ENCODE peak calls at places on chromosomes 13 and 19, in six cellular contexts. G is cardiac fibroblast, O is body of pancreas, A is uterus, B is tibial nerve, M is fibroblast of lung. Z is an unnamed sample.

GRCh38 chr19:27773318-27774094 is 1439.4 kb downstream of the UQCRFS1 start:
- DNase-seq in G (no peak), O (no peak), A (no peak), B (no peak), M (no peak), Z (no peak)

GRCh38 chr19:55042344-55042678 is 4.2 kb upstream of the GP6 start:
- DNase-seq in G (no peak), O (no peak), A (no peak), B (no peak), M (no peak), Z (no peak)

GRCh38 chr13:113729329-113730019 is 29.6 kb upstream of the TMEM255B start:
- DNase-seq in G (no peak), O (no peak), A (no peak), B (no peak), M (no peak), Z (no peak)

GRCh38 chr19:47613165-47614146 is 4.5 kb downstream of the BICRA start:
- DNase-seq in G (peak), O (no peak), A (no peak), B (no peak), M (peak), Z (no peak)

GRCh38 chr13:21481359-21481758 is 22.3 kb upstream of the ZDHHC20 start:
- DNase-seq in G (no peak), O (no peak), A (no peak), B (no peak), M (no peak), Z (no peak)

GRCh38 chr13:90395846-90396245 is 951.6 kb upstream of the MIR17HG start:
- DNase-seq in G (no peak), O (no peak), A (no peak), B (no peak), M (no peak), Z (no peak)

GRCh38 chr19:56441206-56441792 is 35.8 kb downstream of the ZNF667 start:
- DNase-seq in G (no peak), O (no peak), A (no peak), B (no peak), M (no peak), Z (no peak)

GRCh38 chr13:40564342-40564997 is 102.0 kb downstream of the FOXO1 start:
- DNase-seq in G (no peak), O (no peak), A (no peak), B (no peak), M (no peak), Z (no peak)

GRCh38 chr19:51689751-51690358 is 3.3 kb upstream of the SPACA6 start:
- DNase-seq in G (peak), O (peak), A (peak), B (peak), M (peak), Z (no peak)

GRCh38 chr19:13398182-13398581 is 108.1 kb downstream of the CACNA1A start:
- DNase-seq in G (no peak), O (no peak), A (no peak), B (no peak), M (no peak), Z (no peak)

GRCh38 chr19:13399746-13400145 is 106.5 kb downstream of the CACNA1A start:
- DNase-seq in G (no peak), O (no peak), A (no peak), B (no peak), M (no peak), Z (no peak)

GRCh38 chr19:13400296-13400695 is 106.0 kb downstream of the CACNA1A start:
- DNase-seq in G (peak), O (no peak), A (no peak), B (no peak), M (no peak), Z (no peak)

GRCh38 chr19:13401388-13401787 is 104.9 kb downstream of the CACNA1A start:
- DNase-seq in G (peak), O (no peak), A (no peak), B (no peak), M (peak), Z (no peak)

GRCh38 chr19:13398780-13399726 is 107.2 kb downstream of the CACNA1A start:
- DNase-seq in G (peak), O (no peak), A (no peak), B (no peak), M (peak), Z (no peak)
- H3K4me3 ChIP-seq in G (no peak), O (no peak), A (no peak), B (no peak), M (peak), Z (no peak)

DNA sequence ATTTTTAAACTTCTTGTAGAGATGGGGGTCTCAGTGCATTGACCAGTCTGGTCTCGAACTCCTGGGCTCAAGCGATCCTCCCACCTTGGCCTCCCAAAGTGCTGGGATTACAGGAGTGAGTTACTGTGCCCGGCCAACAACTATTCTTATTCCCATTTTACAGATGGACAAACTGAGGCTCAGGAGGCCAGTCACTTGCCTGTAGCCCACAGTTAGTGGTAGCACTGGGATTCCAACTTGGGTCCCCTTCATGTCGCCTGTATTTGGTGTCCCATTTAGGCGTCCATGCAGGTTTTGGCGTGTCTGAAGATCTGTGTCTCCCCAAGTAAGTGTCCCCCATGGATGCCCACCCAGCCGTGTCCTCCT is 791 bp upstream of the AXL start:
- DNase-seq in G (no peak), O (no peak), A (no peak), B (no peak), M (no peak), Z (no peak)
- H3K4me3 ChIP-seq in G (no peak), O (no peak), A (peak), B (peak), M (no peak), Z (no peak)

GRCh38 chr13:52158629-52159158 is 703 bp downstream of the NEK3 start:
- DNase-seq in G (peak), O (peak), A (peak), B (peak), M (peak), Z (no peak)
- H3K4me3 ChIP-seq in G (peak), O (peak), A (peak), B (peak), M (peak), Z (peak)

GRCh38 chr19:3361384-3362216 is 4.8 kb upstream of the NFIC start:
- DNase-seq in G (no peak), O (peak), A (no peak), B (no peak), M (no peak), Z (no peak)
- H3K4me3 ChIP-seq in G (peak), O (no peak), A (peak), B (peak), M (peak), Z (peak)

GRCh38 chr13:111115051-111115840 is at the start of gene ARHGEF7:
- DNase-seq in G (no peak), O (peak), A (peak), B (no peak), M (no peak), Z (no peak)

GRCh38 chr13:111114362-111115050 is 604 bp upstream of the ARHGEF7 start:
- DNase-seq in G (peak), O (peak), A (peak), B (peak), M (peak), Z (no peak)

GRCh38 chr13:111110054-111110453 is 5.1 kb upstream of the ARHGEF7 start:
- DNase-seq in G (no peak), O (no peak), A (no peak), B (no peak), M (no peak), Z (no peak)

GRCh38 chr13:111111376-111111937 is 3.7 kb upstream of the ARHGEF7 start:
- DNase-seq in G (no peak), O (no peak), A (no peak), B (no peak), M (no peak), Z (no peak)

GRCh38 chr13:111112196-111112595 is 2.9 kb upstream of the ARHGEF7 start:
- DNase-seq in G (no peak), O (no peak), A (no peak), B (no peak), M (no peak), Z (no peak)
- H3K4me3 ChIP-seq in G (no peak), O (no peak), A (no peak), B (no peak), M (no peak), Z (no peak)

GRCh38 chr13:108859202-108860012 is 230.0 kb downstream of the MYO16 start:
- DNase-seq in G (peak), O (no peak), A (no peak), B (no peak), M (peak), Z (no peak)
- H3K4me3 ChIP-seq in G (no peak), O (no peak), A (no peak), B (no peak), M (no peak), Z (no peak)

GRCh38 chr19:38386968-38387549 is 775 bp downstream of the GGN start:
- DNase-seq in G (no peak), O (no peak), A (no peak), B (peak), M (peak), Z (no peak)
- H3K4me3 ChIP-seq in G (peak), O (no peak), A (peak), B (peak), M (peak), Z (no peak)

GRCh38 chr13:51041710-51042109 is 69.4 kb downstream of the C13orf42 start:
- DNase-seq in G (no peak), O (no peak), A (no peak), B (no peak), M (no peak), Z (no peak)

GRCh38 chr13:51041126-51041525 is 69.9 kb downstream of the C13orf42 start:
- DNase-seq in G (no peak), O (no peak), A (no peak), B (no peak), M (no peak), Z (no peak)

GRCh38 chr13:51035469-51035868 is 75.6 kb downstream of the C13orf42 start:
- DNase-seq in G (no peak), O (no peak), A (no peak), B (no peak), M (no peak), Z (no peak)

GRCh38 chr13:51044023-51044665 is 66.9 kb downstream of the C13orf42 start:
- DNase-seq in G (no peak), O (no peak), A (no peak), B (no peak), M (no peak), Z (no peak)

DNA sequence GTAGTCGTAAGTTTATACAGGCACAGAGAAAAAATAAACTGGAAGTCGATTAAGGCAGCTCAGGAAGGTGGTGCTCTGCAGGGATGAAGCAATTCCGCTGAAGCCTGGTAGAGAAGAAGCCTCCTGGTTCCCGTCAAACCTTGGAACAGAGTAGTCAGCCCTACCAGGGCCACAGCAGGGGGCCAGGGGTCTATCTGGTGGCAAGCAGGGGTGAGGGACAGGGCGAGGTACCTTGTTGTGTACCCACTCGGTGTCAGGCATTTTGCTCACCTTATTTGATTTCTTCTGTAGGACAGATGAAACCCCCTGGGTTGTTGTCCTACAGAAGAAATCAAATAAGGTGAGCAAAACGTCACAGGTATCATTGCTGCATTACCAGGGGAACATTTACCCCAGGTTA is 70.6 kb downstream of the C13orf42 start:
- DNase-seq in G (no peak), O (no peak), A (no peak), B (no peak), M (no peak), Z (no peak)
- H3K4me3 ChIP-seq in G (no peak), O (no peak), A (no peak), B (no peak), M (no peak), Z (no peak)

DNA sequence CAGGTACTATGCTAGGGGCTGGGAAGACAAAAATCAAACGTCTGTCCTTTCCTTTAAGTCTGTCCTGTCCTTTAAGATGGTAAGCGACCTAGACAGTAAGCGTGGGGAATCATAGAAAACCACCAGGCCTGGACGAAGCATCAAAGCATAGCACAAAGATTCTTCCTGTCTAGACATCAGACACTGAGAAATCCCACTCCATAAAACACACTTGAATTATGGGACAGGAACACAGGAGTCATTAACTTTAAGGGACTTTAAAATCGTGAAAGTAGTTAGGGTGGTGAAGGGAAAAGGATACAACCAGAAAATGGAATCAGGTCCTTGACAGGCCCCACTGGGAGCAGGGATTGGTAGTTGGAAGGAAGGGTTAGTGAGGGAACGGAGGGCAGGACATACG is 31.7 kb upstream of the C1QTNF9 start:
- DNase-seq in G (no peak), O (no peak), A (no peak), B (no peak), M (no peak), Z (no peak)
- H3K4me3 ChIP-seq in G (no peak), O (no peak), A (no peak), B (no peak), M (no peak), Z (no peak)

GRCh38 chr13:51221108-51221507 is 1.1 kb upstream of the FAM124A start:
- DNase-seq in G (no peak), O (no peak), A (no peak), B (no peak), M (no peak), Z (no peak)
- H3K4me3 ChIP-seq in G (no peak), O (no peak), A (no peak), B (no peak), M (no peak), Z (no peak)

Z was measured in LNCaP clone FGC.